ENCODE peak calls at places on chromosomes 2 and 18, in nine cellular contexts. One of them, this sample, is unnamed.

GRCh38 chr18:79926306-79926705 is 25.1 kb downstream of the SLC66A2 start:
- DNase-seq in right cardiac atrium: no peak
- DNase-seq in fibroblast of lung: no peak
- DNase-seq in keratinocyte: no peak
- DNase-seq in dorsolateral prefrontal cortex: peak
- DNase-seq in A549: no peak
- DNase-seq in thoracic aorta: no peak
- DNase-seq in CD8-positive, alpha-beta memory T cell: no peak
- DNase-seq in mammary epithelial cell: no peak
- DNase-seq in this sample: no peak

GRCh38 chr2:3202926-3203325 is 174.7 kb downstream of the EIPR1 start:
- DNase-seq in mammary epithelial cell: no peak
- DNase-seq in dorsolateral prefrontal cortex: no peak
- DNase-seq in thoracic aorta: no peak
- DNase-seq in A549: no peak
- DNase-seq in CD8-positive, alpha-beta memory T cell: no peak
- DNase-seq in fibroblast of lung: no peak
- DNase-seq in right cardiac atrium: no peak
- DNase-seq in keratinocyte: no peak
- DNase-seq in this sample: no peak

GRCh38 chr2:226782092-226782713 is 17.4 kb downstream of the IRS1 start:
- DNase-seq in keratinocyte: no peak
- DNase-seq in CD8-positive, alpha-beta memory T cell: no peak
- DNase-seq in fibroblast of lung: peak
- DNase-seq in A549: no peak
- DNase-seq in dorsolateral prefrontal cortex: no peak
- DNase-seq in thoracic aorta: no peak
- DNase-seq in right cardiac atrium: no peak
- DNase-seq in mammary epithelial cell: no peak
- DNase-seq in this sample: peak

GRCh38 chr2:6986251-6986893 is 69.2 kb downstream of the RNF144A start:
- DNase-seq in mammary epithelial cell: peak
- DNase-seq in dorsolateral prefrontal cortex: no peak
- DNase-seq in fibroblast of lung: no peak
- DNase-seq in CD8-positive, alpha-beta memory T cell: no peak
- DNase-seq in thoracic aorta: no peak
- DNase-seq in keratinocyte: no peak
- DNase-seq in right cardiac atrium: peak
- DNase-seq in A549: no peak
- DNase-seq in this sample: no peak

GRCh38 chr18:24972577-24972976 is 379.4 kb downstream of the ZNF521 start:
- DNase-seq in A549: no peak
- DNase-seq in keratinocyte: no peak
- DNase-seq in CD8-positive, alpha-beta memory T cell: no peak
- DNase-seq in right cardiac atrium: no peak
- DNase-seq in mammary epithelial cell: no peak
- DNase-seq in dorsolateral prefrontal cortex: no peak
- DNase-seq in fibroblast of lung: no peak
- DNase-seq in thoracic aorta: no peak
- DNase-seq in this sample: no peak

GRCh38 chr2:165376571-165376975 is 92.9 kb upstream of the CSRNP3 start:
- DNase-seq in dorsolateral prefrontal cortex: no peak
- DNase-seq in right cardiac atrium: no peak
- DNase-seq in fibroblast of lung: no peak
- DNase-seq in thoracic aorta: no peak
- DNase-seq in A549: no peak
- DNase-seq in mammary epithelial cell: no peak
- DNase-seq in keratinocyte: no peak
- DNase-seq in CD8-positive, alpha-beta memory T cell: no peak
- DNase-seq in this sample: no peak

GRCh38 chr2:153891061-153891460 is 19.3 kb downstream of the GALNT13 start:
- DNase-seq in A549: no peak
- DNase-seq in right cardiac atrium: no peak
- DNase-seq in thoracic aorta: no peak
- DNase-seq in mammary epithelial cell: no peak
- DNase-seq in dorsolateral prefrontal cortex: no peak
- DNase-seq in fibroblast of lung: no peak
- DNase-seq in CD8-positive, alpha-beta memory T cell: no peak
- DNase-seq in keratinocyte: no peak
- DNase-seq in this sample: no peak

GRCh38 chr2:230925879-230926765 is 1.1 kb upstream of the GPR55 start:
- DNase-seq in mammary epithelial cell: peak
- DNase-seq in A549: no peak
- DNase-seq in right cardiac atrium: peak
- DNase-seq in thoracic aorta: no peak
- DNase-seq in keratinocyte: no peak
- DNase-seq in dorsolateral prefrontal cortex: peak
- DNase-seq in CD8-positive, alpha-beta memory T cell: no peak
- DNase-seq in fibroblast of lung: no peak
- DNase-seq in this sample: no peak

GRCh38 chr2:109331081-109331480 is 202.1 kb downstream of the SH3RF3 start:
- DNase-seq in A549: no peak
- DNase-seq in mammary epithelial cell: no peak
- DNase-seq in thoracic aorta: no peak
- DNase-seq in right cardiac atrium: peak
- DNase-seq in CD8-positive, alpha-beta memory T cell: no peak
- DNase-seq in keratinocyte: no peak
- DNase-seq in dorsolateral prefrontal cortex: no peak
- DNase-seq in fibroblast of lung: peak
- DNase-seq in this sample: no peak

GRCh38 chr2:160351978-160352377 is 141.6 kb downstream of the RBMS1 start:
- DNase-seq in mammary epithelial cell: peak
- DNase-seq in CD8-positive, alpha-beta memory T cell: no peak
- DNase-seq in fibroblast of lung: peak
- DNase-seq in dorsolateral prefrontal cortex: no peak
- DNase-seq in thoracic aorta: no peak
- DNase-seq in keratinocyte: no peak
- DNase-seq in right cardiac atrium: no peak
- DNase-seq in A549: peak
- DNase-seq in this sample: peak

GRCh38 chr2:207474871-207475485 is 54.8 kb upstream of the CREB1 start:
- DNase-seq in right cardiac atrium: no peak
- DNase-seq in mammary epithelial cell: peak
- DNase-seq in A549: no peak
- DNase-seq in thoracic aorta: no peak
- DNase-seq in fibroblast of lung: peak
- DNase-seq in dorsolateral prefrontal cortex: no peak
- DNase-seq in CD8-positive, alpha-beta memory T cell: peak
- DNase-seq in keratinocyte: no peak
- DNase-seq in this sample: peak

GRCh38 chr2:207330912-207331311 is 165.2 kb upstream of the KLF7 start:
- DNase-seq in keratinocyte: peak
- DNase-seq in right cardiac atrium: peak
- DNase-seq in CD8-positive, alpha-beta memory T cell: no peak
- DNase-seq in dorsolateral prefrontal cortex: no peak
- DNase-seq in thoracic aorta: peak
- DNase-seq in fibroblast of lung: peak
- DNase-seq in mammary epithelial cell: peak
- DNase-seq in A549: peak
- DNase-seq in this sample: peak

GRCh38 chr2:43905388-43905803 is 66.6 kb downstream of the ABCG8 start:
- DNase-seq in mammary epithelial cell: no peak
- DNase-seq in CD8-positive, alpha-beta memory T cell: no peak
- DNase-seq in fibroblast of lung: no peak
- DNase-seq in keratinocyte: no peak
- DNase-seq in dorsolateral prefrontal cortex: no peak
- DNase-seq in A549: no peak
- DNase-seq in right cardiac atrium: no peak
- DNase-seq in thoracic aorta: no peak
- DNase-seq in this sample: no peak

GRCh38 chr2:43317680-43318079 is 91.3 kb upstream of the ZFP36L2 start:
- DNase-seq in thoracic aorta: no peak
- DNase-seq in dorsolateral prefrontal cortex: no peak
- DNase-seq in keratinocyte: no peak
- DNase-seq in mammary epithelial cell: no peak
- DNase-seq in CD8-positive, alpha-beta memory T cell: no peak
- DNase-seq in right cardiac atrium: no peak
- DNase-seq in fibroblast of lung: no peak
- DNase-seq in A549: no peak
- DNase-seq in this sample: no peak

GRCh38 chr2:36485521-36485920 is 112.4 kb downstream of the FEZ2 start:
- DNase-seq in A549: no peak
- DNase-seq in dorsolateral prefrontal cortex: no peak
- DNase-seq in thoracic aorta: no peak
- DNase-seq in right cardiac atrium: peak
- DNase-seq in mammary epithelial cell: peak
- DNase-seq in fibroblast of lung: peak
- DNase-seq in CD8-positive, alpha-beta memory T cell: no peak
- DNase-seq in keratinocyte: no peak
- DNase-seq in this sample: peak

GRCh38 chr2:10392951-10393647 is 55.0 kb downstream of the ODC1 start:
- DNase-seq in A549: no peak
- DNase-seq in fibroblast of lung: no peak
- DNase-seq in keratinocyte: no peak
- DNase-seq in mammary epithelial cell: no peak
- DNase-seq in right cardiac atrium: no peak
- DNase-seq in CD8-positive, alpha-beta memory T cell: no peak
- DNase-seq in dorsolateral prefrontal cortex: no peak
- DNase-seq in thoracic aorta: no peak
- DNase-seq in this sample: no peak

GRCh38 chr2:63842149-63843061 is 709 bp downstream of the UGP2 start:
- DNase-seq in thoracic aorta: no peak
- DNase-seq in fibroblast of lung: peak
- DNase-seq in right cardiac atrium: peak
- DNase-seq in CD8-positive, alpha-beta memory T cell: no peak
- DNase-seq in A549: peak
- DNase-seq in keratinocyte: no peak
- DNase-seq in mammary epithelial cell: peak
- DNase-seq in dorsolateral prefrontal cortex: no peak
- DNase-seq in this sample: peak

GRCh38 chr2:80326861-80327260 is 22.3 kb upstream of the LRRTM1 start:
- DNase-seq in keratinocyte: no peak
- DNase-seq in dorsolateral prefrontal cortex: no peak
- DNase-seq in fibroblast of lung: no peak
- DNase-seq in right cardiac atrium: no peak
- DNase-seq in thoracic aorta: no peak
- DNase-seq in mammary epithelial cell: no peak
- DNase-seq in A549: no peak
- DNase-seq in CD8-positive, alpha-beta memory T cell: no peak
- DNase-seq in this sample: no peak

GRCh38 chr2:120596990-120597594 is 138.6 kb upstream of the GLI2 start:
- DNase-seq in dorsolateral prefrontal cortex: no peak
- DNase-seq in thoracic aorta: no peak
- DNase-seq in fibroblast of lung: peak
- DNase-seq in A549: no peak
- DNase-seq in right cardiac atrium: peak
- DNase-seq in keratinocyte: no peak
- DNase-seq in CD8-positive, alpha-beta memory T cell: no peak
- DNase-seq in mammary epithelial cell: no peak
- DNase-seq in this sample: peak

GRCh38 chr2:95401480-95401879 is 1.0 kb upstream of the FAHD2A start:
- DNase-seq in right cardiac atrium: no peak
- DNase-seq in A549: no peak
- DNase-seq in thoracic aorta: no peak
- DNase-seq in CD8-positive, alpha-beta memory T cell: no peak
- DNase-seq in fibroblast of lung: no peak
- DNase-seq in mammary epithelial cell: no peak
- DNase-seq in dorsolateral prefrontal cortex: no peak
- DNase-seq in keratinocyte: no peak
- DNase-seq in this sample: no peak
- H3K4me3 ChIP-seq in right cardiac atrium: peak
- H3K4me3 ChIP-seq in A549: peak
- H3K4me3 ChIP-seq in thoracic aorta: peak
- H3K4me3 ChIP-seq in CD8-positive, alpha-beta memory T cell: peak
- H3K4me3 ChIP-seq in fibroblast of lung: peak
- H3K4me3 ChIP-seq in mammary epithelial cell: peak
- H3K4me3 ChIP-seq in dorsolateral prefrontal cortex: peak
- H3K4me3 ChIP-seq in keratinocyte: peak
- H3K4me3 ChIP-seq in this sample: peak

DNA sequence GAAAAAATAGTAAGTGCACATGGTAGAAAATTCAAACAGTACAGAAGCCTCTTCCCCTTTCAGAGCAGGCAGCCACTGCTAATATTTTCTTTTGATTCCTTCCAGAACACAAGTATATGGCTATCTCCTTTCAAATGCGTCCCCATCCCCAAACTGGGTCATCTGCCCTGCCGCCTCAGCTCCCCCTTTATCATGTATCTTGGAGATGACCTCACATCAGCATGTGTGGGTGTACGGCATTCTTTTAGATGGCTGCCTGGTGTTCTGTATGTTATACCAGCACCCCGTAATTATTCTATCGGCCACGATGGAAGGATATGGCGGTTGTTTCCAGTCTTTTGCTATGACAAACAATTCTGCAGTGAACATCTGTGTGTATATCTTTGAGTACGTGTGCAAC is 70.6 kb upstream of the DLX2 start:
- DNase-seq in dorsolateral prefrontal cortex: no peak
- DNase-seq in fibroblast of lung: no peak
- DNase-seq in mammary epithelial cell: no peak
- DNase-seq in right cardiac atrium: no peak
- DNase-seq in keratinocyte: no peak
- DNase-seq in A549: no peak
- DNase-seq in thoracic aorta: no peak
- DNase-seq in CD8-positive, alpha-beta memory T cell: no peak
- DNase-seq in this sample: no peak
- H3K4me3 ChIP-seq in dorsolateral prefrontal cortex: no peak
- H3K4me3 ChIP-seq in fibroblast of lung: no peak
- H3K4me3 ChIP-seq in mammary epithelial cell: no peak
- H3K4me3 ChIP-seq in right cardiac atrium: no peak
- H3K4me3 ChIP-seq in keratinocyte: no peak
- H3K4me3 ChIP-seq in A549: no peak
- H3K4me3 ChIP-seq in thoracic aorta: no peak
- H3K4me3 ChIP-seq in CD8-positive, alpha-beta memory T cell: no peak
- H3K4me3 ChIP-seq in this sample: no peak

GRCh38 chr2:152792973-152793372 is 74.6 kb downstream of the ARL6IP6 start:
- DNase-seq in CD8-positive, alpha-beta memory T cell: no peak
- DNase-seq in dorsolateral prefrontal cortex: no peak
- DNase-seq in fibroblast of lung: no peak
- DNase-seq in right cardiac atrium: no peak
- DNase-seq in keratinocyte: no peak
- DNase-seq in thoracic aorta: no peak
- DNase-seq in mammary epithelial cell: no peak
- DNase-seq in A549: no peak
- DNase-seq in this sample: no peak

DNA sequence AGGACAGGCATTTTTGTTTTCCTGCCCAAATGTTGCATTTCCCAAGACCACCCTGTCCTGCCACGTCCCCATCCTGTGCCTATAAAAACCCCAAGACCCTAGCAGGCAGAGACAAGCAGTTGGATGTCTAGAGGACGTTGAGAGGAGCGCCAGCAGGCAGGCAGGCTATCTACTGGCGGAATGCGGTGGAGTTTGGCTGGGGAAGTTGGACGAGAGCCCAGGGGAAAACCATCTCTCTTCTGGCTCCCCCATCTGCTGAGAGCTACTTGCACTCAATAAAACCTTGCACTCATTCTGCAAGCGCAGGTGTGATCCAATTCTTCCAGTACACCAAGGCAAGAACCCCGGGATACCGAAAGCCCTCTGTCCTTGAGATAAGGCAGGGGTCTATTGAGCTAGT is 72.5 kb downstream of the ARL6IP6 start:
- DNase-seq in CD8-positive, alpha-beta memory T cell: no peak
- DNase-seq in keratinocyte: no peak
- DNase-seq in dorsolateral prefrontal cortex: no peak
- DNase-seq in mammary epithelial cell: no peak
- DNase-seq in thoracic aorta: no peak
- DNase-seq in right cardiac atrium: peak
- DNase-seq in A549: no peak
- DNase-seq in fibroblast of lung: no peak
- DNase-seq in this sample: no peak
- H3K4me3 ChIP-seq in CD8-positive, alpha-beta memory T cell: no peak
- H3K4me3 ChIP-seq in keratinocyte: no peak
- H3K4me3 ChIP-seq in dorsolateral prefrontal cortex: no peak
- H3K4me3 ChIP-seq in mammary epithelial cell: no peak
- H3K4me3 ChIP-seq in thoracic aorta: no peak
- H3K4me3 ChIP-seq in right cardiac atrium: no peak
- H3K4me3 ChIP-seq in A549: no peak
- H3K4me3 ChIP-seq in fibroblast of lung: no peak
- H3K4me3 ChIP-seq in this sample: no peak

GRCh38 chr18:9017170-9017899 is 85.2 kb upstream of the NDUFV2 start:
- DNase-seq in right cardiac atrium: peak
- DNase-seq in fibroblast of lung: peak
- DNase-seq in keratinocyte: peak
- DNase-seq in A549: peak
- DNase-seq in dorsolateral prefrontal cortex: peak
- DNase-seq in mammary epithelial cell: peak
- DNase-seq in CD8-positive, alpha-beta memory T cell: no peak
- DNase-seq in thoracic aorta: peak
- DNase-seq in this sample: peak
- H3K4me3 ChIP-seq in right cardiac atrium: peak
- H3K4me3 ChIP-seq in fibroblast of lung: peak
- H3K4me3 ChIP-seq in keratinocyte: no peak
- H3K4me3 ChIP-seq in A549: peak
- H3K4me3 ChIP-seq in dorsolateral prefrontal cortex: peak
- H3K4me3 ChIP-seq in mammary epithelial cell: peak
- H3K4me3 ChIP-seq in CD8-positive, alpha-beta memory T cell: peak
- H3K4me3 ChIP-seq in thoracic aorta: peak
- H3K4me3 ChIP-seq in this sample: peak